ENCODE peak calls at places on chromosomes 7 and 10, in seven cellular contexts. O is heart right ventricle, U is GM06990, G is PC-3, R is Panc1, H is neural progenitor cell, Z is left lung. W is an unnamed sample.
A peak's percentile ranks its signal among the peaks of the same experiment; 100 is the strongest.

GRCh38 chr10:96271017-96271815 is at the start of gene BLNK:
- DNase-seq in G (peak; percentile 44), U (peak; percentile 62), Z (peak; percentile 65), R (no peak), H (no peak), O (peak; percentile 25), W (no peak)

GRCh38 chr7:100674441-100675407 is 1.2 kb downstream of the GNB2 start:
- DNase-seq in U (no peak), R (no peak), O (no peak), Z (peak; percentile 90), G (no peak), H (peak; percentile 68), W (peak; percentile 81)

GRCh38 chr10:59859570-59859969 is 46.8 kb downstream of the CCDC6 start:
- DNase-seq in U (no peak), G (no peak), R (no peak), O (no peak), H (no peak), Z (no peak), W (no peak)

GRCh38 chr7:134890246-134891240 is 95.8 kb upstream of the AGBL3 start:
- DNase-seq in R (no peak), O (no peak), U (no peak), H (no peak), Z (no peak), G (no peak), W (no peak)

GRCh38 chr7:35004531-35005096 is 32.7 kb downstream of the DPY19L1 start:
- DNase-seq in H (peak; percentile 33), Z (no peak), G (peak; percentile 69), O (no peak), U (no peak), R (no peak), W (no peak)

GRCh38 chr7:6237730-6238129 is 34.7 kb downstream of the CYTH3 start:
- DNase-seq in U (no peak), R (no peak), G (peak; percentile 35), H (no peak), O (no peak), Z (no peak), W (no peak)

GRCh38 chr7:1220958-1221745 is 11.5 kb upstream of the UNCX start:
- DNase-seq in G (no peak), R (no peak), Z (peak; percentile 51), U (no peak), H (peak; percentile 7), O (no peak), W (no peak)

GRCh38 chr10:131187274-131187673 is 124.2 kb downstream of the TCERG1L start:
- DNase-seq in H (no peak), O (no peak), Z (no peak), U (no peak), R (no peak), G (no peak), W (no peak)

GRCh38 chr7:22983257-22983855 is 30.6 kb downstream of the HYCC1 start:
- DNase-seq in U (no peak), H (no peak), R (no peak), O (no peak), G (no peak), Z (no peak), W (no peak)

GRCh38 chr10:127441350-127442219 is 107.5 kb upstream of the NPS start:
- DNase-seq in Z (no peak), H (peak; percentile 9), G (no peak), U (no peak), R (no peak), O (no peak), W (peak; percentile 87)

GRCh38 chr10:323651-324293 is 188.5 kb downstream of the ZMYND11 start:
- DNase-seq in U (peak; percentile 45), G (peak; percentile 80), R (peak; percentile 85), O (peak; percentile 74), Z (no peak), H (no peak), W (peak; percentile 13)

GRCh38 chr7:143519411-143520131 is 41.9 kb downstream of the TAS2R41 start:
- DNase-seq in G (peak; percentile 12), O (no peak), H (no peak), R (no peak), U (no peak), Z (peak; percentile 29), W (no peak)

GRCh38 chr10:78925800-78926319 is 142.9 kb upstream of the ZMIZ1 start:
- DNase-seq in O (no peak), H (no peak), G (peak; percentile 100), U (no peak), Z (no peak), R (no peak), W (no peak)

GRCh38 chr7:36047254-36047653 is 105.8 kb upstream of the EEPD1 start:
- DNase-seq in R (no peak), Z (no peak), H (no peak), G (no peak), O (no peak), U (no peak), W (no peak)

GRCh38 chr7:51977913-51978312 is 661.3 kb upstream of the COBL start:
- DNase-seq in G (no peak), Z (no peak), U (no peak), H (no peak), O (no peak), R (no peak), W (no peak)

GRCh38 chr10:7033031-7033430 is 377.8 kb downstream of the SFMBT2 start:
- DNase-seq in U (no peak), O (no peak), G (no peak), H (no peak), R (no peak), Z (no peak), W (no peak)

GRCh38 chr7:137539111-137539715 is 195.7 kb upstream of the PTN start:
- DNase-seq in U (no peak), Z (no peak), O (no peak), R (no peak), G (peak; percentile 63), H (no peak), W (no peak)

GRCh38 chr10:132452216-132452650 is 55.2 kb downstream of the PWWP2B start:
- DNase-seq in G (no peak), U (no peak), Z (peak; percentile 81), R (no peak), O (peak; percentile 35), H (peak; percentile 48), W (peak; percentile 78)

GRCh38 chr10:22133640-22134624 is 83.9 kb downstream of the EBLN1 start:
- DNase-seq in O (no peak), R (no peak), Z (no peak), H (no peak), U (peak; percentile 6), G (no peak), W (no peak)

GRCh38 chr10:132002004-132002403 is 20.3 kb upstream of the BNIP3 start:
- DNase-seq in Z (peak; percentile 22), U (no peak), G (no peak), H (no peak), O (no peak), R (no peak), W (peak; percentile 51)

GRCh38 chr7:128108129-128108528 is 76.9 kb upstream of the LRRC4 start:
- DNase-seq in O (no peak), Z (no peak), R (no peak), G (no peak), U (no peak), H (no peak), W (no peak)

GRCh38 chr7:128108641-128109423 is 77.6 kb upstream of the LRRC4 start:
- DNase-seq in Z (no peak), R (no peak), G (no peak), U (peak; percentile 62), H (no peak), O (no peak), W (no peak)

GRCh38 chr7:128104109-128104742 is 73.0 kb upstream of the LRRC4 start:
- DNase-seq in G (no peak), O (peak; percentile 25), U (peak; percentile 56), R (no peak), H (peak; percentile 29), Z (no peak), W (peak; percentile 83)

GRCh38 chr7:128105228-128106022 is 74.2 kb upstream of the LRRC4 start:
- DNase-seq in R (no peak), G (no peak), Z (no peak), H (no peak), U (no peak), O (no peak), W (no peak)

DNA sequence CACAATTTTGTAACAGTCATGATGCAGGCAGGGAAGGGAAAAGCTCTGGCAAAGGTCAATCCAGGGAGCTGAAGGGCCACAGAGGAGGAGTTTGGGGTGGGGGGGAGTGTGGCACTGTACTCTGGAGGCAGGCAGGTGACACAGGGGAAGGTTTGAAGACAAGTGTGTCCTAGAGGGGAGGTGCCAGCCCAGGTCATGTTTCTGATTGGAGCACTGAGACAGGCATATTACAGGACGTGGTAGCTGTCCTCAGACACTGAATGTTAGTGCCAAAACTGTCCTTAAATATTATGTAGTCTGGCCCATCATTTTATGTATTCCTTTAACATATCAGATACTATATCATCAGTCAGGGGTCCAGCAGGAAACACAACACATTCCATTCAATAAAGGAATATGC is 75.6 kb upstream of the LRRC4 start:
- DNase-seq in G (no peak), H (no peak), R (no peak), O (no peak), Z (no peak), U (no peak), W (no peak)
- H3K27me3 ChIP-seq in G (no peaks in the 10 kb centered on the region), H (peaks cover 41% of the 10 kb centered on the region), R (peaks cover 2% of the 10 kb centered on the region), O (no peaks in the 10 kb centered on the region), Z (peaks cover 45% of the 10 kb centered on the region), U (no peaks in the 10 kb centered on the region), W (peaks cover 29% of the 10 kb centered on the region)

DNA sequence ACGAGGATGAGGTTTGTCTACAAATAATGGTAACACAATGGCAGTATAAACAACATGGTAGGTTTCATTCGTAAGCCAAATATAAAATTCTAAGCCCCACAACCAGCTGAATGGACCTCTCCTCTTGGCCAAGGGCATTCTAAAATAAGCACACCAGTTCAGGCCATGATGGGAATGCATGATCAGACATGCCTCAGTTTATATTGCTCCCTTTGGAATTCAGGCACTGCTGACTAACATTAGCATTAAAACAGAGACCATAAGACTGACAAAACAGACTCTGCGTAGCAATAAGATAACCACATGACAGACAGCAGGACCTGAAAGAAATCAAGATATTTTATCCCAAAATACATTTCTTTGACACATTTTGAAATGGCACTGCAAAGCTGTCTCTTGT is 125.8 kb downstream of the FAM107B start:
- DNase-seq in G (no peak), U (no peak), O (no peak), Z (no peak), R (no peak), H (no peak), W (no peak)
- H3K4me3 ChIP-seq in G (no peak overlapping the region), U (peak overlapping the region; percentile 48), O (no peak overlapping the region), Z (no peak overlapping the region), R (no peak overlapping the region), H (no peak overlapping the region), W (no peak overlapping the region)

DNA sequence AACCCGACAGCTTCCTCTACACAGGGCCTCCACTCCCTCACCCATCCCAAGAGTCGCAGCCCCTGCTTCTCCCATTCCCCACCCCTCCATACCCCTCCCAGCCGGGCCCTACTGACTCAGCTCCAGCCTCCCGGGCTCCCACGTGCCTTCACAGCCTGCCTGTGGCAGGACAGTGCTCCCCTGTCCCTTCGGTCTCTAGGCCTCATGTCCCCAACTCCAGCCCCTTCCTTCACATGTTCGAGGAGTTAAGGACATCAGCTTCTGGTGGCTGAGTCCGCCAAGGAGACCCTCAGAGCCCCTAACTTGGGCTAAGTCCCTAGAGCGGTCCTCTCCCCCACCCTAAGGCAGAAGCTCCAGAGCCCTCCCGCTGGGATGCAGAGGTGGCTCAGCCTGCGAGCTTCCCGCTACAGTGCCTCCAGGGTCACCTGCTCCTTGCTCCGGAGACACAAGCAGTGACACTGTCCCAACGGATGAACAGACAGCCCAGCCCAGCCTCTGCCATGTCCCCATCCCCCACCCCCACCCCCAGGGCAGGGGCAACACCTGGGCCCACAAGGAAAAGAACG is 800 bp downstream of the SMARCD3 start:
- DNase-seq in G (no peak), R (no peak), U (no peak), O (no peak), H (peak; percentile 46), Z (no peak), W (no peak)
- H3K27me3 ChIP-seq in G (no peaks in the 10 kb centered on the region), R (no peaks in the 10 kb centered on the region), U (peaks cover 4% of the 10 kb centered on the region), O (no peaks in the 10 kb centered on the region), H (peaks cover 73% of the 10 kb centered on the region), Z (peaks cover 87% of the 10 kb centered on the region), W (peaks cover 64% of the 10 kb centered on the region)

GRCh38 chr7:68977709-68978108 is 620.6 kb upstream of the AUTS2 start:
- DNase-seq in G (no peak), H (no peak), U (no peak), O (no peak), Z (no peak), R (no peak), W (no peak)
- H3K4me3 ChIP-seq in G (no peak overlapping the region), H (no peak overlapping the region), U (no peak overlapping the region), O (no peak overlapping the region), Z (no peak overlapping the region), R (no peak overlapping the region), W (no peak overlapping the region)

W was measured in H7.